ENCODE peak calls at places on chromosomes 2 and 18, in eight cellular contexts. O is A673; K is activated T-cell treated with anti-CD3 and anti-CD28 coated beads, Interleukin-2, amount 50 U/mL, for 48 hours; L is WTC11; A is activated CD4-positive, alpha-beta T cell treated with anti-CD3 and anti-CD28 coated beads, Interleukin-2, amount 50 U/mL, for 1 hour; R is T-helper 1 cell; N is naive thymus-derived CD4-positive, alpha-beta T cell; B is stimulated activated CD8-positive, alpha-beta memory T cell treated with anti-CD3 and anti-CD28 coated beads, Interleukin-15, amount 100 ng/mL, for 24 hours. W is an unnamed sample.

GRCh38 chr2:102806250-102806837 is 44.5 kb downstream of the TMEM182 start:
- DNase-seq in O (peak; percentile 58), K (peak; percentile 65), L (peak; percentile 81), A (peak; percentile 22), R (no peak), N (no peak), B (no peak), W (peak; percentile 5)

GRCh38 chr2:28185881-28186280 is 206.8 kb upstream of the FOSL2 start:
- DNase-seq in O (no peak), K (no peak), L (no peak), A (no peak), R (no peak), N (no peak), B (no peak), W (no peak)

GRCh38 chr2:239685556-239685955 is 284.7 kb upstream of the HDAC4 start:
- DNase-seq in O (no peak), K (no peak), L (no peak), A (no peak), R (no peak), N (no peak), B (no peak), W (no peak)

GRCh38 chr2:25333981-25334380 is 7.7 kb downstream of the DNMT3A start:
- DNase-seq in O (no peak), K (no peak), L (no peak), A (no peak), R (no peak), N (no peak), B (no peak), W (no peak)

GRCh38 chr2:8520791-8521344 is 161.0 kb upstream of the ID2 start:
- DNase-seq in O (no peak), K (peak; percentile 63), L (no peak), A (no peak), R (no peak), N (no peak), B (no peak), W (no peak)

GRCh38 chr2:157897106-157897971 is 21.2 kb upstream of the ACVR1 start:
- DNase-seq in O (no peak), K (peak; percentile 73), L (no peak), A (peak; percentile 9), R (peak; percentile 5), N (peak; percentile 55), B (no peak), W (no peak)

GRCh38 chr2:36780231-36780808 is 83.8 kb downstream of the VIT start:
- DNase-seq in O (peak; percentile 72), K (no peak), L (no peak), A (no peak), R (no peak), N (peak; percentile 42), B (no peak), W (no peak)

GRCh38 chr2:126860395-126860794 is 38.3 kb upstream of the TEX51 start:
- DNase-seq in O (no peak), K (no peak), L (no peak), A (no peak), R (no peak), N (no peak), B (no peak), W (no peak)

GRCh38 chr2:173095356-173095755 is 19.7 kb downstream of the MAP3K20 start:
- DNase-seq in O (no peak), K (no peak), L (no peak), A (no peak), R (no peak), N (no peak), B (no peak), W (no peak)

GRCh38 chr18:76167440-76167839 is 327.6 kb downstream of the ZNF516 start:
- DNase-seq in O (no peak), K (no peak), L (no peak), A (no peak), R (no peak), N (no peak), B (no peak), W (no peak)

GRCh38 chr2:175027755-175028154 is 22.6 kb upstream of the CHN1 start:
- DNase-seq in O (no peak), K (no peak), L (no peak), A (no peak), R (no peak), N (no peak), B (no peak), W (no peak)

GRCh38 chr2:85802337-85803103 is 48.7 kb downstream of the ATOH8 start:
- DNase-seq in O (peak; percentile 15), K (peak; percentile 9), L (no peak), A (no peak), R (no peak), N (no peak), B (no peak), W (no peak)

GRCh38 chr2:222791946-222792649 is 68.7 kb upstream of the ACSL3 start:
- DNase-seq in O (peak; percentile 60), K (no peak), L (no peak), A (no peak), R (no peak), N (no peak), B (no peak), W (no peak)

GRCh38 chr2:180208841-180209240 is 201.7 kb upstream of the CWC22 start:
- DNase-seq in O (peak; percentile 12), K (no peak), L (no peak), A (no peak), R (no peak), N (no peak), B (no peak), W (no peak)

GRCh38 chr2:60530660-60531276 is 22.7 kb downstream of the BCL11A start:
- DNase-seq in O (no peak), K (no peak), L (no peak), A (no peak), R (no peak), N (no peak), B (no peak), W (no peak)

GRCh38 chr2:61670591-61671503 is 132.7 kb upstream of the XPO1 start:
- DNase-seq in O (no peak), K (peak; percentile 22), L (no peak), A (no peak), R (no peak), N (no peak), B (no peak), W (no peak)

W was measured in thoracic aorta.